ENCODE peak calls at places on chromosomes 13 and 19, in ten cellular contexts. J is heart left ventricle; I is stomach; O is H1; M is uterus; T is CD8-positive, alpha-beta memory T cell; N is body of pancreas; Z is fibroblast of lung; R is GM23338; A is A549. V is an unnamed sample. For H3K4me1, the result is how much of the 10 kb centered on the place peaks cover.

GRCh38 chr19:8148410-8149231 is 771 bp downstream of the FBN3 start:
- DNase-seq in A (no peak), Z (no peak), M (no peak), T (no peak), J (no peak), I (no peak), N (no peak), O (peak), R (peak), V (no peak)

GRCh38 chr19:51690359-51691121 is 2.6 kb upstream of the SPACA6 start:
- DNase-seq in N (peak), M (peak), J (peak), Z (peak), I (peak), T (peak), A (peak), R (peak), O (no peak), V (peak)

GRCh38 chr13:28805193-28805819 is 14.8 kb upstream of the MTUS2 start:
- DNase-seq in T (no peak), Z (no peak), R (peak), M (no peak), J (no peak), A (no peak), N (no peak), I (no peak), O (no peak), V (peak)

GRCh38 chr13:34114581-34114980 is 296.6 kb downstream of the RFC3 start:
- DNase-seq in T (no peak), M (no peak), N (no peak), I (no peak), J (no peak), R (no peak), O (no peak), A (no peak), Z (no peak), V (no peak)

GRCh38 chr13:49641810-49642291 is 13.5 kb downstream of the ARL11 start:
- DNase-seq in J (no peak), R (no peak), O (no peak), T (no peak), M (no peak), I (no peak), Z (peak), A (no peak), N (peak), V (no peak)

GRCh38 chr13:67855837-67856238 is 625.7 kb upstream of the PCDH9 start:
- DNase-seq in Z (peak), R (no peak), A (no peak), T (no peak), N (no peak), I (no peak), O (no peak), J (no peak), M (no peak), V (no peak)

GRCh38 chr13:49652691-49653305 is 24.5 kb downstream of the ARL11 start:
- DNase-seq in Z (no peak), J (no peak), T (no peak), O (no peak), I (peak), M (no peak), R (peak), N (peak), A (peak), V (no peak)

GRCh38 chr19:49884760-49885159 is 7.3 kb downstream of the TBC1D17 start:
- DNase-seq in R (no peak), A (no peak), I (no peak), M (no peak), Z (no peak), O (no peak), J (no peak), N (no peak), T (no peak), V (no peak)

GRCh38 chr13:46861959-46862358 is 34.9 kb downstream of the HTR2A start:
- DNase-seq in N (no peak), A (no peak), R (no peak), J (no peak), M (no peak), T (no peak), Z (no peak), I (no peak), O (no peak), V (no peak)

GRCh38 chr19:19043881-19044280 is 10.5 kb downstream of the ARMC6 start:
- DNase-seq in R (no peak), I (no peak), A (no peak), N (no peak), M (no peak), Z (no peak), T (no peak), J (no peak), O (no peak), V (no peak)

GRCh38 chr13:93224545-93224944 is 2.1 kb upstream of the GPC6 start:
- DNase-seq in O (no peak), Z (peak), M (no peak), J (no peak), A (no peak), R (peak), N (no peak), T (no peak), I (no peak), V (no peak)

GRCh38 chr13:40597735-40598365 is 68.6 kb downstream of the FOXO1 start:
- DNase-seq in O (no peak), N (peak), A (no peak), M (no peak), R (peak), I (peak), J (no peak), Z (no peak), T (no peak), V (no peak)

GRCh38 chr19:13070425-13071140 is 32.1 kb downstream of the LYL1 start:
- DNase-seq in R (no peak), A (no peak), O (no peak), T (no peak), Z (no peak), M (peak), N (no peak), I (no peak), J (no peak), V (no peak)

GRCh38 chr13:22144806-22145205 is 473.9 kb downstream of the FGF9 start:
- DNase-seq in Z (no peak), O (no peak), A (no peak), T (no peak), M (no peak), R (no peak), I (no peak), J (no peak), N (no peak), V (no peak)

GRCh38 chr13:21124853-21125252 is 51.5 kb downstream of the SKA3 start:
- DNase-seq in I (no peak), T (no peak), Z (peak), M (no peak), N (peak), J (no peak), O (no peak), R (peak), A (no peak), V (no peak)

DNA sequence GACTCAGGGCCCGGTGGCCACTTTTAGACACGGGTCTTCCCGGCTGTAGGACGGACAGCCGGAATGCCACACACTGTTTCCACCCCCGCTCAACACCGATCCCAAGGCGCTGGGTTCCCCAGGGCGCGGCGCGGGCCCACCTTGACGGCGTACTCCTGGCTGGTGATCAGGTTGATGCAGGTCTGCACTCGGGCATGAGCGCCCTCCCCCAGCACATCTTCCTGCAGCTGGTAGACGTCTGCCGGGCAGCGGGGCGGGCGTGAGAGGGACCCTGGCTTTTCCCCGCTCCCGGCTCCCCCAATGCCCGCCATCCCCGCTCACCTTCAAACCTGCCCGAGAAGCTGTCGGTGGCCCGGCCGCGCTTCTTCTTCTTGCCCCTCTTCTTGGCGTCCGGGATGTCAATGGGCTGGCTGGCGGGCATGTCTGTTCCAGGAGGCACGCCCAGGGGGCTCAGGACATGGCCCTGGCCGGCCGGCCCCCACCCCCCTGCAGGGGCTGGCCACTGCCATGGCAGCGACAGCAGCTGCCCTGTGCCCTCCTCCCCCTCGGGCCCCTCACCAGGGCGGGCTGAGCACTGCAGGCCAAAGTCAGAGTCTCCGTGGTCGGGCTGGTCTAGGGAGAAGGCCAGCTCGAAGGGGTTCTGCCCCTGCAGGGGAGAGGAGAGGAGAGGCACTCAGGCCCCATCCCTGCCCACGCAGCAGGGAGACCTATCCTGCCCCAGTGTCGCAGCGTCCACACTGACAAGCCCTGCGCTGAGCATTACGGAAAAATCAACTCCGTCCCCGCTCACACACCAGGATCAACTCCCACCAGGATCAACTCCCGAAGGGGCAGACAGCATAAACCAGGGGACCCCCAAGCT is 4.8 kb downstream of the MKNK2 start:
- DNase-seq in Z (no peak), J (no peak), R (no peak), I (no peak), A (no peak), T (no peak), M (no peak), N (no peak), O (no peak), V (peak)
- H3K4me1 ChIP-seq in Z (under half), J (half or more), R (under half), I (half or more), A (half or more), T (half or more), M (under half), N (half or more), O (under half), V (under half)

DNA sequence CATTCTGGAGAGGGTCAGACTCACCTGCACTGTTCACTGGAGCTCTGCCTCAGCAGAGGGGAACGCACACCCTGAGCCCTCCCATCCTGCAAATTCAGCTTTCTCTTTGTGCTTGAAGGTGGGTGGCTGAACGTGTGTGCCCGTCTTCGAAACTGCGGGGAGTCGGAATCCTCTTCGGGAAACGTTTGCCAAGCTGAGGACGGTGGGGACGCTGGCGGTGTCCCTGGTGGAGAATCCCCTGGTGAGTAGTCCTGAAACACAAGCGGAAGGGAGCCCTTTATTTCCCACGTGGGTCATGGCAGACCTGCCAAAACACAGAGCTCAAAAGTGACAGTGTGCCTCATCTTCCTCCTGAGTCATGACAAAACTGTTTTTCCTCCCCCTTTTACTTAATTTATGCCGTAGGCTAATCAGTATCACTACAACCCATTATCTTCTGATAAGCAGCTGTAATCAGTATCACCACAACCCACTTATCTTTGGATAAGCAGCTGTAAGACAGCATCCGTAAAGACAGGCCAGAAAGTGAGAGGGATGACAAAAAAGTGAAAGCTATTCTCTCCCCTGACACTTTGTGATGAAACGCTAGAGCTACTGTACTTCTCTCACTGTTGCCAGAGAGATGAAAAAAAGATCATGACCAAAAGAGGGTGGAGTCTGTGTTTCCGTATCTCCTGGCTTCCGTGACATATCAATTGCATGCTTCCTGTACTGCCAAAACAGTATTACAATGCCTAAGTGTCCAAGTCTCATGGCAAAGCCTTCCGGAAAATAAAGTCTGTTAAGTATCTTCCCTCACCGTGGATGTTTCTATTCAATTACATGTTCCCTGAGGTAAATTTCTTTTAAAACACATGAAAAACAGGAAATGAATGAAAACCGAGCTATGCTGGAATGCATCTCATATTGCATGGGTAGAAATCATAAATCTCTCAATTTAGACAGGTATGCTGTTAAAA is 155.5 kb downstream of the TBC1D4 start:
- DNase-seq in J (no peak), A (no peak), T (peak), M (no peak), R (no peak), Z (peak), N (no peak), O (no peak), I (no peak), V (no peak)
- H3K4me3 ChIP-seq in J (peak), A (no peak), T (peak), M (no peak), R (no peak), Z (no peak), N (no peak), O (no peak), I (peak), V (no peak)

GRCh38 chr19:44758596-44758995 is 10.1 kb downstream of the BCL3 start:
- DNase-seq in T (no peak), J (peak), R (peak), O (no peak), A (no peak), Z (peak), M (no peak), I (no peak), N (no peak), V (no peak)
- H3K4me1 ChIP-seq in T (under half), J (under half), R (under half), O (under half), A (half or more), Z (under half), M (under half), I (half or more), N (under half), V (under half)

GRCh38 chr13:23574421-23574820 is 4.2 kb downstream of the TNFRSF19 start:
- DNase-seq in R (no peak), T (no peak), A (no peak), N (no peak), M (no peak), O (no peak), I (no peak), J (no peak), Z (no peak), V (no peak)

GRCh38 chr13:23572836-23573235 is 2.6 kb downstream of the TNFRSF19 start:
- DNase-seq in I (no peak), M (no peak), Z (no peak), J (no peak), R (no peak), T (no peak), A (no peak), N (no peak), O (no peak), V (no peak)

GRCh38 chr13:23567792-23568480 is 2.3 kb upstream of the TNFRSF19 start:
- DNase-seq in T (no peak), J (no peak), A (no peak), M (no peak), Z (peak), I (no peak), O (no peak), N (no peak), R (no peak), V (no peak)

GRCh38 chr13:23570931-23571330 is 719 bp downstream of the TNFRSF19 start:
- DNase-seq in Z (peak), T (no peak), A (no peak), M (no peak), O (no peak), N (no peak), R (no peak), J (no peak), I (no peak), V (no peak)

GRCh38 chr13:23570099-23570926 is at the start of gene TNFRSF19:
- DNase-seq in Z (peak), T (no peak), N (peak), A (no peak), I (no peak), R (peak), J (no peak), O (no peak), M (peak), V (no peak)
- H3K4me3 ChIP-seq in Z (peak), T (no peak), N (no peak), A (no peak), I (no peak), R (no peak), J (peak), O (no peak), M (no peak), V (no peak)

GRCh38 chr19:48635263-48635965 is 1.8 kb downstream of the DBP start:
- DNase-seq in N (peak), Z (no peak), O (no peak), M (peak), J (peak), A (peak), R (peak), I (peak), T (peak), V (peak)
- H3K4me1 ChIP-seq in N (under half), Z (under half), O (under half), M (under half), J (half or more), A (half or more), R (under half), I (half or more), T (under half), V (under half)

GRCh38 chr19:4714016-4714415 is 9.6 kb downstream of the DPP9 start:
- DNase-seq in Z (no peak), A (no peak), I (no peak), J (no peak), M (no peak), R (no peak), N (no peak), T (no peak), O (no peak), V (no peak)
- H3K4me3 ChIP-seq in Z (no peak), A (no peak), I (no peak), J (no peak), M (no peak), R (no peak), N (no peak), T (no peak), O (no peak), V (no peak)

GRCh38 chr13:114125589-114125988 is 6.8 kb downstream of the RASA3 start:
- DNase-seq in M (no peak), A (no peak), R (no peak), I (no peak), Z (no peak), O (no peak), J (no peak), N (no peak), T (no peak), V (peak)
- H3K4me1 ChIP-seq in M (under half), A (under half), R (under half), I (half or more), Z (under half), O (under half), J (half or more), N (under half), T (half or more), V (under half)

DNA sequence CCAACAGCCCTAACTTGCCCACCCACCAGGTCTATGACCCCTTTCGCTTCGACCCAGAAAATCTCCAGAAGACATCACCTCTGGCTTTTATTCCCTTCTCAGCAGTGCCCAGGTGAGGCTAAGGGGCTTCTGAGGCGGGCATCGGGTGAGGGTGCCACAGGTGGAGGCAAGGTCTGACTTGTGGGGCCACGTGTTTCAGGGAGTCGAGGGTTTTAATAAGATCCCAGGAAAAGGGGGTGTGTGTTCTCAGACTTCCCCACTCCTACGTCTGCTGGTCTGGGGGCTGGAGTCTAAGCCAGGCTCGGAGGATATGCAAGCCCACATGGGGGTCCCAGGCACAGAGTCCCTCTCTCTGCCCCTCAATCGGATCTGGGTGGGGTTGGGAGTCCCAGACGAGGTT is 30.9 kb upstream of the CYP4F8 start:
- DNase-seq in R (no peak), Z (no peak), A (no peak), I (no peak), O (no peak), J (no peak), T (no peak), N (no peak), M (no peak), V (no peak)
- H3K4me3 ChIP-seq in R (peak), Z (no peak), A (peak), I (no peak), O (no peak), J (no peak), T (no peak), N (no peak), M (no peak), V (no peak)

GRCh38 chr13:30868806-30869470 is 37.1 kb upstream of the MEDAG start:
- DNase-seq in N (no peak), M (no peak), Z (peak), T (no peak), O (no peak), A (no peak), I (no peak), R (no peak), J (no peak), V (no peak)
- H3K4me1 ChIP-seq in N (under half), M (under half), Z (half or more), T (under half), O (under half), A (under half), I (half or more), R (half or more), J (under half), V (under half)